ENCODE peak calls at places on chromosomes 12 and 14, in five cellular contexts. A is IMR-90, X is prostate gland, G is stomach, B is thoracic aorta. Y is an unnamed sample.

GRCh38 chr12:57604454-57605307 is at the start of gene DTX3:
- DNase-seq in X (peak), G (no peak), A (no peak), B (no peak), Y (no peak)

GRCh38 chr14:58631720-58632119 is 6.0 kb upstream of the DACT1 start:
- DNase-seq in G (no peak), B (no peak), X (no peak), A (no peak), Y (no peak)

GRCh38 chr12:10220398-10221077 is 7.9 kb downstream of the GABARAPL1 start:
- DNase-seq in X (peak), A (peak), G (peak), B (peak), Y (peak)

GRCh38 chr12:101117842-101118241 is 92.2 kb downstream of the SLC5A8 start:
- DNase-seq in B (no peak), G (no peak), X (no peak), A (no peak), Y (no peak)

GRCh38 chr12:112839386-112839972 is 47.9 kb downstream of the RPH3A start:
- DNase-seq in A (peak), G (no peak), B (no peak), X (no peak), Y (no peak)

GRCh38 chr12:1660304-1661187 is 30.3 kb upstream of the ADIPOR2 start:
- DNase-seq in B (no peak), A (no peak), G (peak), X (peak), Y (peak)

GRCh38 chr14:65658202-65658601 is 245.7 kb downstream of the FUT8 start:
- DNase-seq in A (peak), B (no peak), X (no peak), G (no peak), Y (no peak)

GRCh38 chr12:80692114-80692513 is 15.3 kb upstream of the MYF6 start:
- DNase-seq in B (no peak), A (no peak), G (no peak), X (no peak), Y (no peak)

GRCh38 chr14:95460647-95461478 is 55.6 kb downstream of the SYNE3 start:
- DNase-seq in G (no peak), X (no peak), A (peak), B (peak), Y (no peak)

GRCh38 chr14:22159968-22160367 is 429.1 kb downstream of the DAD1 start:
- DNase-seq in G (no peak), X (no peak), B (no peak), A (no peak), Y (no peak)

GRCh38 chr12:23433121-23433520 is 516.3 kb downstream of the SOX5 start:
- DNase-seq in X (no peak), A (no peak), G (no peak), B (no peak), Y (no peak)

GRCh38 chr12:68042212-68042699 is 53.0 kb downstream of the IFNG-AS1 start:
- DNase-seq in A (peak), G (no peak), B (no peak), X (no peak), Y (no peak)

DNA sequence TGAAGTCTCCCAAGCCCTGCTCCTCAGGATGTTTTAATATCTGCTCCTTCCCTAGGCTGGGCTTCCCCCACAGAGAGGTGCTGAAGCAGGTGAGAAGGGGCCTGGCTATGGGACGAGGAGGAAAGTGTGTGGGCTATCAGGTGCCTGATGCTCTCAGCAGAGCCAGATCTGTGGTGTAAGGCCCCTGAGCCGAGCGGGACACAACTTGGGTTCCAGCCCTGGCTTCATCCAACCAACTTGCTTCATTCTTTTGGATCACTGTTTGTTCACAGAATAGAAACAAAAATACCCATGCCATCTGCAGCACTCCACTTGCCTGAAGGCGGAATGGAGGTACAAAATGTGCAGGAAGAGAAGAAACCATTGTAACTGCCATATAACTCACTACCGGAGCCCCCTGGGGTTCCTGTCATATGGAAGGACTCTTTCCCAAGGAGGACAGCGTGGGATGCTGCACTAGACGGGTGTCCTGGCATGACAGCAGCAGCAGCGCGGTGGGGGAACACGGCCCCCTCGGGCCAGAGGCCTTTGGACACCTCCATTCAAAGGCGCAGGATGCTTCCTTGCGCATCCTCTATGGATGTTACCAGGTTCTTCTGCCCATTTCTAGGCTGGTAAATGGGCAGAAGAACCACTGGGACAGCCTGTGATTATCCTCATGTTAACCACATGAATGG is 95.8 kb downstream of the CRACR2A start:
- DNase-seq in B (no peak), X (no peak), A (no peak), G (no peak), Y (no peak)
- H3K4me3 ChIP-seq in B (no peak), X (no peak), A (no peak), G (no peak), Y (no peak)

DNA sequence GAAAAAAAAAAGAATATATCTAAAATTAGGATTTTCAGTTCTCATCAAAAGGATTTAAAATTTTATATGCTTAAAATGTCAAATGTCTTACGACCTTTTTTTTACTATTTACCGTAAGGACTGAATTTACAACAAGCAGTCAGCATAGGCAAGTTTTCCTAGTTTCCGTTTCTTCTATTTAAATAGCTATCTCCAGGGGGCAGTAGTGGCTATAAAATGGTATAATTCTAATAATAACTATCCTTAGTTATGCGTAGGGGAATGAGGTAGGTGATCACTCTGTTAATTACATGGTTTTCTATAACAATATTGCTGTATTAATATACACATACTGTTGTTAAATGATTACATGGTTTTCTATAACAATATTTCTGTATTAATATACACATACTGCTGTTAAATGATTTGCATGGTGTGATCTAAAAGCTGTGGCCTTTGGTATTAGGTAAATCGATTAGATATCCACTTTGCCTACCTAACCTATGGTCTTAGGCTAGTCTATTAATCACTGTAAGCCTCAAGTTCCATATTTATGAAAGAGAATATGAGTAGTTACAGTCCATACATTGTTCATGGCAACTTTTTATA is 217.7 kb upstream of the PDZRN4 start:
- DNase-seq in A (no peak), X (no peak), B (no peak), G (no peak), Y (no peak)
- TF ChIP-seq CTCF in A (peak), X (no peak), B (no peak), G (no peak), Y (no peak)

GRCh38 chr12:69513297-69513696 is 43.1 kb downstream of the FRS2 start:
- DNase-seq in G (no peak), X (no peak), A (no peak), B (no peak), Y (no peak)
- H3K27ac ChIP-seq in G (no peak), X (no peak), A (no peak), B (no peak), Y (no peak)

GRCh38 chr12:89243786-89244185 is 108.5 kb downstream of the DUSP6 start:
- DNase-seq in G (no peak), B (no peak), X (no peak), A (peak), Y (no peak)

GRCh38 chr12:89247962-89248361 is 104.3 kb downstream of the DUSP6 start:
- DNase-seq in B (no peak), G (no peak), A (peak), X (no peak), Y (no peak)

GRCh38 chr12:89247541-89247942 is 104.8 kb downstream of the DUSP6 start:
- DNase-seq in A (peak), X (no peak), B (no peak), G (no peak), Y (no peak)

GRCh38 chr12:89245090-89245489 is 107.2 kb downstream of the DUSP6 start:
- DNase-seq in B (no peak), A (peak), G (no peak), X (no peak), Y (no peak)

GRCh38 chr12:89244536-89244935 is 107.8 kb downstream of the DUSP6 start:
- DNase-seq in A (peak), B (no peak), G (no peak), X (no peak), Y (no peak)
- H3K4me3 ChIP-seq in A (no peak), B (no peak), G (no peak), X (no peak), Y (peak)

DNA sequence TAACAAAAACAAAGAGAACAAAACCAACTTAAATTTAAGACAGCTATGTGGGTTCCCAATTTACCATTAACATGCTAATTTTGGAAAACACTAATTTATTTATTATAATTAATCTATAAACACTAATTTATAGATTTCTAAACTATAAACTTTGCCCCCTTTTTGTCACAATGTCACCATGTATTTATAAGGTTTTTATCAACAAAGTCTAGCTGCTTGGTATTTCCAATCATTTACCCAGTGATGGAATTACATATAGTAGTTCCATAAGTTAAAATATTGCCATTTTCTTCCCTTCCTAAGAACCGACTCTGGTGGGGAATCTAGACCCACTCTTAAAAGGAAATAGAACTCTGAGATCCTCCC is 140.7 kb downstream of the PPM1H start:
- DNase-seq in G (no peak), X (no peak), A (no peak), B (no peak), Y (no peak)
- TF ChIP-seq CTCF in G (no peak), X (no peak), A (no peak), B (peak), Y (peak)

DNA sequence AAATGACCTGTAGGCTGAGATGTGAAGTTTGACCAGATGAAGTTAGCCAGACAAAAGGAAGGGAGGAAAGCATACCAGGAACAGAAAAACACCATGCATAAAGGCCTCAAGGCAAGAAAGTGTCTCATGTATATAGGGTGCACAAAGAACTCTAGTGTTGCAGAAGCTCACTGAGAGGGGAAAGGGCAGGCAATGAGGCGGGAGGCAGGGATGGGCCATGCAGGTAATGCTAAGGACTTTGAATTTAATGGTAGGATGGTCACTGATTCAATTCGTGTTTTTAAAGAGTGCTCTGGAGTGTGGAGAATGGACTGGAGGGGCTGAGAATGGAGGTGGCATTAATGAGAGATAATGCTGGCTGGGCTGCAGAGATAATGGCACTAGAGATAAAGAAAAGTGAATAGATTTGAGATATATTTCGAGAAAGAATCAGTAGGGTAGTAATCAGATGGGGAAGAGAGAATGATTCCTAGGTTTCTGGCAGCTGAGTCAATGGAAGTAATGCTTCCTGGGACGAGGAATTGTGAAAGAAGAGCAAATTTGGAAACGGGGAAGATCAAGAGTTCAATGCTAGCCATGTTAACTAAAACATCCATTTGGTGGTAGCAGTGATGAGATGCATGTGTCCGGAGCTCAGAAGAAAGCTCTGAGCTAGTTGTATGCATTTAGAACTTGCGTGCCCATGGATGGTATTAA is 43.1 kb downstream of the LIMA1 start:
- DNase-seq in X (no peak), G (no peak), B (no peak), A (no peak), Y (no peak)
- H3K27ac ChIP-seq in X (peak), G (peak), B (peak), A (peak), Y (peak)

DNA sequence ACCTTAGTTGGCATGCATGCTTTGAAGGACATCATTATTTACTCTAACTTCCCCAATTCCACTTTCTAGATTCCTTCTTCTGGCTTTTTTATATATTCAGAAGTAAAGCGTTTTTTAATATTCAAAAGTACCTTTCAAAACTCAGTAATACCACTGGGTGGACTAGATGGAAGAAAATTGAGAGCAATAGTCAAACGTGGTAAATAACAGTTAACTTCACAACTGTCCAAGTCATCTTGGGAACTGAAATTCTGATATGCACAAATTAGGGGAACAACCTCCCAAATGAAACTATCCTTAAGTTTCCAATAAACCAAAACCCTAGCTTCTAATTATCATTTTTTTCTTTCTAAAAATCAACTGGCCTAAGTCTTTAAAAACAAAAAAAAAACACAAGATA is 9.0 kb downstream of the SINHCAF start:
- DNase-seq in B (no peak), A (no peak), X (no peak), G (no peak), Y (no peak)
- H3K4me3 ChIP-seq in B (peak), A (peak), X (peak), G (peak), Y (peak)

GRCh38 chr14:99441157-99441870 is 39.3 kb downstream of the SETD3 start:
- DNase-seq in B (no peak), G (no peak), A (no peak), X (no peak), Y (no peak)
- TF ChIP-seq CTCF in B (no peak), G (no peak), A (peak), X (no peak), Y (no peak)

GRCh38 chr12:53625946-53626701 is at the start of gene ATF7:
- DNase-seq in B (peak), G (peak), X (peak), A (peak), Y (peak)

GRCh38 chr12:53627919-53628318 is 1.7 kb upstream of the ATF7 start:
- DNase-seq in G (no peak), A (no peak), X (no peak), B (no peak), Y (no peak)

GRCh38 chr12:53624956-53625355 is 1.2 kb downstream of the ATF7 start:
- DNase-seq in B (no peak), X (no peak), A (no peak), G (no peak), Y (no peak)

GRCh38 chr12:53625373-53625945 is 723 bp downstream of the ATF7 start:
- DNase-seq in G (no peak), B (no peak), X (no peak), A (no peak), Y (no peak)

GRCh38 chr12:53626702-53627169 is 554 bp upstream of the ATF7 start:
- DNase-seq in X (no peak), A (no peak), G (no peak), B (no peak), Y (no peak)
- H3K27ac ChIP-seq in X (peak), A (no peak), G (peak), B (peak), Y (peak)

GRCh38 chr12:15688838-15689237 is 100.3 kb downstream of the EPS8 start:
- DNase-seq in G (no peak), B (no peak), A (no peak), X (no peak), Y (peak)

GRCh38 chr12:15684896-15685658 is 104.1 kb downstream of the EPS8 start:
- DNase-seq in X (no peak), A (no peak), B (no peak), G (no peak), Y (no peak)

GRCh38 chr12:15688202-15688736 is 100.9 kb downstream of the EPS8 start:
- DNase-seq in X (no peak), A (no peak), B (no peak), G (peak), Y (peak)

GRCh38 chr12:15689751-15690191 is 99.4 kb downstream of the EPS8 start:
- DNase-seq in A (no peak), B (no peak), G (no peak), X (no peak), Y (no peak)

GRCh38 chr12:15687583-15687982 is 101.6 kb downstream of the EPS8 start:
- DNase-seq in X (no peak), A (no peak), G (no peak), B (no peak), Y (no peak)
- H3K4me3 ChIP-seq in X (no peak), A (no peak), G (no peak), B (peak), Y (no peak)